ENCODE peak calls at places on chromosomes 16 and 17, in eight cellular contexts. D is AG20443; V is ELF-1; L is RCC 7860; F is NCI-H446; R is neural progenitor cell; G is NCI-H748 treated with DMSO at 0.1 percent for 48 hours; U is stimulated activated naive CD4-positive, alpha-beta T cell. Z is an unnamed sample.

GRCh38 chr16:86465434-86465833 is 44.9 kb upstream of the FOXF1 start:
- DNase-seq in D (no peak), V (no peak), L (no peak), F (no peak), R (no peak), G (no peak), U (no peak), Z (no peak)

GRCh38 chr16:47480410-47480809 is 19.3 kb downstream of the PHKB start:
- DNase-seq in D (no peak), V (no peak), L (no peak), F (no peak), R (no peak), G (no peak), U (no peak), Z (no peak)

GRCh38 chr17:72004476-72005331 is 116.1 kb upstream of the SOX9 start:
- DNase-seq in D (peak; percentile 27), V (no peak), L (peak; percentile 20), F (no peak), R (no peak), G (no peak), U (no peak), Z (no peak)

GRCh38 chr17:30173649-30174048 is 57.0 kb downstream of the NSRP1 start:
- DNase-seq in D (no peak), V (no peak), L (peak; percentile 49), F (no peak), R (no peak), G (no peak), U (no peak), Z (no peak)

GRCh38 chr17:35775583-35775982 is 14.9 kb downstream of the C17orf50 start:
- DNase-seq in D (no peak), V (no peak), L (no peak), F (no peak), R (no peak), G (no peak), U (no peak), Z (no peak)

GRCh38 chr16:87735270-87736002 is 30.4 kb downstream of the KLHDC4 start:
- DNase-seq in D (no peak), V (peak; percentile 8), L (no peak), F (no peak), R (no peak), G (no peak), U (no peak), Z (no peak)

GRCh38 chr16:85337910-85338637 is 225.8 kb upstream of the CIBAR2 start:
- DNase-seq in D (no peak), V (no peak), L (no peak), F (no peak), R (no peak), G (no peak), U (no peak), Z (no peak)

GRCh38 chr16:23842137-23842600 is 6.4 kb downstream of the PRKCB start:
- DNase-seq in D (no peak), V (no peak), L (no peak), F (no peak), R (no peak), G (no peak), U (no peak), Z (no peak)

GRCh38 chr17:57078274-57078673 is 6.8 kb upstream of the AKAP1 start:
- DNase-seq in D (no peak), V (no peak), L (no peak), F (no peak), R (no peak), G (no peak), U (no peak), Z (no peak)

GRCh38 chr17:21285164-21286065 is 904 bp downstream of the MAP2K3 start:
- DNase-seq in D (no peak), V (peak; percentile 37), L (peak; percentile 26), F (no peak), R (peak; percentile 36), G (no peak), U (no peak), Z (no peak)

GRCh38 chr16:22300427-22301071 is 3.3 kb downstream of the POLR3E start:
- DNase-seq in D (peak; percentile 87), V (peak; percentile 58), L (peak; percentile 35), F (peak; percentile 48), R (peak; percentile 69), G (no peak), U (peak; percentile 11), Z (no peak)

GRCh38 chr17:29622337-29623282 is at the start of gene CORO6:
- DNase-seq in D (peak; percentile 86), V (peak; percentile 92), L (no peak), F (peak; percentile 69), R (peak; percentile 92), G (peak; percentile 35), U (peak; percentile 32), Z (no peak)